ENCODE peak calls at places on chromosomes 6 and 20, in ten cellular contexts. C, G, T, H, E, B, Q, L, V and A are unnamed samples.
A peak's percentile ranks its signal among the peaks of the same experiment; 100 is the strongest.

GRCh38 chr6:30358340-30358679 is 13.4 kb downstream of the RPP21 start:
- DNase-seq in L (no peak), H (no peak), E (peak; percentile 25), B (no peak), V (no peak), Q (no peak), G (no peak), C (no peak), T (peak; percentile 8), A (no peak)

GRCh38 chr20:8331740-8332412 is 199.8 kb downstream of the PLCB1 start:
- DNase-seq in Q (peak; percentile 88), B (peak; percentile 56), L (no peak), C (peak; percentile 14), E (no peak), V (peak; percentile 19), H (peak; percentile 31), G (peak; percentile 9), T (peak; percentile 87), A (no peak)

GRCh38 chr20:60052322-60052721 is 94.1 kb downstream of the CDH26 start:
- DNase-seq in H (no peak), L (no peak), V (no peak), B (no peak), E (no peak), C (no peak), Q (no peak), G (no peak), T (no peak), A (peak; percentile 86)

GRCh38 chr6:110398778-110399177 is 16.6 kb downstream of the DDO start:
- DNase-seq in Q (no peak), H (no peak), L (no peak), T (no peak), E (no peak), V (no peak), B (peak; percentile 88), C (no peak), G (no peak), A (no peak)

GRCh38 chr20:17662333-17663039 is 19.6 kb downstream of the RRBP1 start:
- DNase-seq in T (peak; percentile 96), V (no peak), Q (peak; percentile 63), L (peak; percentile 62), C (no peak), G (no peak), E (no peak), H (peak; percentile 62), B (peak; percentile 71), A (peak; percentile 14)

GRCh38 chr20:43923322-43923721 is 8.7 kb downstream of the TOX2 start:
- DNase-seq in G (no peak), Q (no peak), L (no peak), H (no peak), B (no peak), T (no peak), C (no peak), V (no peak), E (no peak), A (peak; percentile 70)

GRCh38 chr20:23340524-23340923 is 10.1 kb upstream of the NXT1 start:
- DNase-seq in H (peak; percentile 43), T (peak; percentile 80), B (peak; percentile 78), Q (peak; percentile 55), L (peak; percentile 63), V (peak; percentile 56), G (peak; percentile 48), E (peak; percentile 80), C (peak; percentile 59), A (no peak)

GRCh38 chr6:104638841-104639290 is 220.9 kb downstream of the HACE1 start:
- DNase-seq in V (peak; percentile 27), E (no peak), Q (peak; percentile 10), T (peak; percentile 87), B (peak; percentile 58), G (no peak), H (no peak), L (no peak), C (no peak), A (no peak)

GRCh38 chr6:35736293-35736894 is 438 bp upstream of the ARMC12 start:
- DNase-seq in Q (peak; percentile 77), G (peak; percentile 79), E (peak; percentile 92), V (peak; percentile 78), H (peak; percentile 72), T (peak; percentile 73), B (peak; percentile 86), C (peak; percentile 76), L (peak; percentile 75), A (no peak)

GRCh38 chr6:137602871-137603270 is 108.7 kb upstream of the OLIG3 start:
- DNase-seq in V (no peak), H (no peak), C (no peak), Q (no peak), T (no peak), L (no peak), E (no peak), B (no peak), G (no peak), A (no peak)

GRCh38 chr6:7271205-7271534 is 41.8 kb downstream of the SSR1 start:
- DNase-seq in Q (no peak), T (no peak), L (no peak), B (no peak), H (no peak), E (no peak), V (no peak), C (no peak), G (no peak), A (no peak)

GRCh38 chr20:59823860-59824259 is 109.6 kb downstream of the SYCP2 start:
- DNase-seq in T (no peak), Q (no peak), B (no peak), G (no peak), C (no peak), E (no peak), L (no peak), V (no peak), H (no peak), A (peak; percentile 73)

GRCh38 chr20:33674294-33675126 is at the start of gene NECAB3:
- DNase-seq in G (peak; percentile 87), V (peak; percentile 88), Q (peak; percentile 83), B (peak; percentile 83), E (peak; percentile 84), L (peak; percentile 85), C (peak; percentile 88), T (peak; percentile 79), H (peak; percentile 87), A (peak; percentile 90)

DNA sequence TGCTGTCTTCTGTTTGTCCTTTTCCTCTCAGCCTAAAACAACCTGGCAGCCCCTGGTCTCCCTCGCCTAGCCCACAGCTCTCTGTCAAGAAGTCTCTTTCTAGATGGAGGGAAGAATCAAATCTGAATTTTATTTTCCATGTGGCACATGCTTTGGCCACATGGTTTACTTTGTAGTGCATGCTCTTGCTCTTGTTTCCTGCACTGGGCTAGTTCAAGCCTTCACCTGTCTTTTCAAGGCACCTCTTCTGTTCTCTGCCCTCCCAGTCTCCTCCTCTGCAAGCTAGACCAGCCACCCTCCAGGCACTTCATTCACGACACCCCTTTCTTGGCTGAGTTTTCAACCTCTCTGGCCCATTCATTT is 7.6 kb downstream of the PPP1R14C start:
- DNase-seq in G (no peak), E (no peak), H (no peak), B (no peak), T (no peak), V (no peak), C (peak; percentile 37), L (no peak), Q (no peak), A (no peak)
- H3K4me1 ChIP-seq in G (no peaks in the 10 kb centered on the region), E (peaks cover 23% of the 10 kb centered on the region), H (peaks cover 33% of the 10 kb centered on the region), B (no peaks in the 10 kb centered on the region), T (peaks cover 70% of the 10 kb centered on the region), V (peaks cover 68% of the 10 kb centered on the region), C (peaks cover 77% of the 10 kb centered on the region), L (peaks cover 32% of the 10 kb centered on the region), Q (no peaks in the 10 kb centered on the region), A (peaks cover 57% of the 10 kb centered on the region)

DNA sequence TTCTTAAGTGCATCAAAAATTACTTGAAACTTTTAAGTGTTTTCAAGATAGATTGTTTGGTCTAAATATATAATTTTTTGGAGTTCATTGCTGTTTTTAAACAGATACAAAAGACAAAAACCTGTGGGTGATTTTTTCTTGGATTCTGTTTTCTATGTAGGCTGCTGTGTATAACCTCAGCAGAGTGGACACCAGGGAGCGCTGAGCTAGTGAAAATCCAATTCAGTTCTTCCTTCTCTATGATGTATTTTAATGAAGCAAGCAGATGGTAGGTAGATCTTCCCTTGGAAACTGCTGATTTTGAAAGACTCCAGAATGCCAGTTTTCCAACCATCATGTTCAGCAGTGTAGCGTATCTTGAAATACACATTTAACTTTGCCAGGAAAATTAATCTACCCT is 177.9 kb downstream of the PHF3 start:
- DNase-seq in T (no peak), H (no peak), L (no peak), B (peak; percentile 18), Q (no peak), G (no peak), E (no peak), C (no peak), V (no peak), A (no peak)
- TF ChIP-seq CTCF in T (peak; percentile 18), H (no peak), L (no peak), B (peak; percentile 32), Q (no peak), G (no peak), E (peak; percentile 23), C (no peak), V (no peak), A (no peak)

DNA sequence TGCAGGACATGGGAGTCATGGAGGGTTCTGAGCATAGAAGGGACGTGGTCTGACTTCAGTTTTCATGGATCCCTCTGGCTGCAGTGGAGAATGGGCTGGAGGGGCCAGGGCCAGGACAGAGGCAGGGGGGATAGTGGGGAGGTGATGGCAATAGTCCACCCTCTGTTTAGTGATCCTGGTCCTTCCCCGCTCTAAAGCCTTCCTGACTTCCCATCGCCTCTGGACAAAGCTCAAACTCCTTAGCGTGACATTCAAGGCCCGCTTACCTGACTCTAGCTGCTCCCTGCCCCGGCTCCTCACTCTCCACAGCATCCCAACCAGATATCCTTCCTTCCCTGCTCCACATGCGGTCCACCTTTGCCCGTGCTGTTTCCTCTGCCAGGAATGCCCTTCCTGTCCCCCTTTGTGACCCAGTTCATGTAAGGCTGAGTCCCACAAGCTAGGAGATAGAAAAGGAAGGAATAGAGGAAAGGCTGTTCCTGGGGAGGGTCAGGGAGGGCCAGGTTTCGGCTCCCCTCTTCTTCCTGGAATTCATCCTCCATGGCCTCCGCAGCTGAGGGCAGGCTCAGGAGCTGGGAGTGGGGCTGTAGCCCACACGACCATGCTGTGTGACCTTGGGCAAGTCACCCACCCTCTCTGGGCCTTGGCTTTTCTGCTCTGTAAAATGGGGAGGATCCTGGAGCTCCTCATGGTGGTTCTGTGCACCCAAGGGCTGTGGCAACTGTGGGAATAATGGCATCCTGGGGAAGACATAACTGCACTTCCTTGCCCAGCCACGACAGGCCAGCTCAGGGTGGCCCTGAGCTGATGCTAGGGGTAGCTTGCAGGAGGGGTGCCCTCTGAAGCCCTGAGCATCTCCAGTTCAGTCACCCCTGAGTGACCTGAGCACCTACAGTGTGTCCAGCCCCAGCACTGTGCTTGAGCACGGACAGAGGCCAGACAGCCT is 116.1 kb downstream of the CEBPB start:
- DNase-seq in Q (peak; percentile 25), T (no peak), E (no peak), V (no peak), H (no peak), C (no peak), B (no peak), G (no peak), L (no peak), A (peak; percentile 73)
- H3K4me1 ChIP-seq in Q (peaks cover 51% of the 10 kb centered on the region), T (peaks cover 13% of the 10 kb centered on the region), E (peaks cover 11% of the 10 kb centered on the region), V (peaks cover 81% of the 10 kb centered on the region), H (peaks cover 68% of the 10 kb centered on the region), C (peaks cover 76% of the 10 kb centered on the region), B (peaks cover 16% of the 10 kb centered on the region), G (peaks cover 32% of the 10 kb centered on the region), L (peaks cover 65% of the 10 kb centered on the region), A (peaks cover 28% of the 10 kb centered on the region)

DNA sequence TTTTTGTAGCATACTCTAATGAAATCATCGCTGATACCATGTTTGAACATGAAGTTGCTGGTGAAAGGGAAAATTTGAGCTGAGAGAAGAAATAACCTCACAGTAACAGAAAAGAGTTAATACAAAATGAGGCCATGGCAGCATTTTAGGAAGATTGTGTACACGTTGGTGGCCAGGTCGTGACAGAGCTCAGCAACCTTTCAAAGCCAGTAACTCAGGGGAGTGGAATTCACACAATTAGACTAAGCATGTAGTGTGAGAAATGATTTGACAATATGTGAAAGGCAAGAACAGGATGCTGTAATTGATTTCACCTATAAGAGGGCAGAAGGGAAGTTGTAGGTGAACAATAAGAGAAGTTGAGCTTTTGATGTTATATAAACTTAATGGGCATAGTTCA is 246.3 kb downstream of the OGFRL1 start:
- DNase-seq in C (no peak), E (no peak), T (no peak), Q (no peak), V (no peak), G (no peak), L (no peak), H (no peak), B (no peak), A (no peak)
- TF ChIP-seq CTCF in C (no peak), E (no peak), T (no peak), Q (no peak), V (no peak), G (no peak), L (no peak), H (no peak), B (no peak), A (no peak)